ENCODE peak calls at places on chromosome 2, in nine cellular contexts. O, F, M, Q, D, Y, L, H and W are unnamed samples.

GRCh38 chr2:46230677-46231425 is 66.4 kb upstream of the EPAS1 start:
- DNase-seq in Y (no peak), H (no peak), F (no peak), O (no peak), L (no peak), Q (no peak), M (no peak), D (no peak), W (no peak)

GRCh38 chr2:112886291-112886690 is 24.7 kb upstream of the IL37 start:
- DNase-seq in L (no peak), O (no peak), M (no peak), D (no peak), F (no peak), H (no peak), Y (no peak), Q (no peak), W (no peak)

GRCh38 chr2:196481323-196481695 is 158.2 kb upstream of the CCDC150 start:
- DNase-seq in M (peak; percentile 19), D (peak; percentile 75), Q (no peak), H (no peak), Y (no peak), L (no peak), F (no peak), O (no peak), W (peak; percentile 14)

GRCh38 chr2:9250091-9250490 is 43.5 kb downstream of the ASAP2 start:
- DNase-seq in Y (no peak), H (no peak), M (peak; percentile 26), L (no peak), D (no peak), Q (no peak), F (no peak), O (peak; percentile 48), W (no peak)

GRCh38 chr2:151654891-151655290 is 79.4 kb downstream of the NEB start:
- DNase-seq in D (no peak), L (no peak), Y (no peak), Q (no peak), O (no peak), M (no peak), F (no peak), H (no peak), W (no peak)

GRCh38 chr2:171167352-171167997 is 6.8 kb upstream of the TLK1 start:
- DNase-seq in Q (no peak), Y (no peak), D (no peak), O (no peak), M (no peak), H (no peak), F (no peak), L (no peak), W (no peak)

GRCh38 chr2:5926896-5927512 is 234.8 kb downstream of the SOX11 start:
- DNase-seq in F (no peak), Y (no peak), Q (no peak), H (no peak), O (no peak), D (no peak), L (no peak), M (no peak), W (no peak)

GRCh38 chr2:5549061-5549601 is 143.1 kb upstream of the SOX11 start:
- DNase-seq in H (peak; percentile 7), O (no peak), F (no peak), D (no peak), M (no peak), Y (no peak), L (peak; percentile 75), Q (no peak), W (peak; percentile 80)

GRCh38 chr2:216596986-216597509 is 36.2 kb upstream of the IGFBP2 start:
- DNase-seq in H (peak; percentile 71), M (peak; percentile 16), O (no peak), L (no peak), F (no peak), D (no peak), Y (peak; percentile 28), Q (no peak), W (no peak)

GRCh38 chr2:202339052-202339870 is 36.9 kb upstream of the BMPR2 start:
- DNase-seq in M (peak; percentile 53), O (no peak), L (no peak), Q (no peak), Y (no peak), D (no peak), F (no peak), H (peak; percentile 78), W (peak; percentile 13)

GRCh38 chr2:224970311-224970710 is 72.0 kb downstream of the DOCK10 start:
- DNase-seq in O (no peak), F (no peak), L (no peak), Q (no peak), M (no peak), Y (no peak), D (no peak), H (no peak), W (no peak)

GRCh38 chr2:64177315-64177714 is 33.1 kb upstream of the PELI1 start:
- DNase-seq in M (no peak), L (no peak), H (no peak), O (no peak), Q (no peak), F (no peak), D (no peak), Y (no peak), W (no peak)

GRCh38 chr2:118003396-118003824 is 10.5 kb downstream of the CCDC93 start:
- DNase-seq in H (peak; percentile 79), F (no peak), M (peak; percentile 63), Y (peak; percentile 40), O (peak; percentile 76), D (peak; percentile 32), L (peak; percentile 82), Q (peak; percentile 64), W (peak; percentile 78)

GRCh38 chr2:61762292-61762691 is 91.6 kb downstream of the FAM161A start:
- DNase-seq in L (no peak), Q (no peak), H (no peak), F (no peak), O (no peak), M (no peak), Y (no peak), D (no peak), W (peak; percentile 23)

GRCh38 chr2:222239945-222240675 is 58.7 kb downstream of the PAX3 start:
- DNase-seq in Y (peak; percentile 45), H (no peak), Q (no peak), F (no peak), D (no peak), M (no peak), L (peak; percentile 76), O (no peak), W (no peak)

GRCh38 chr2:52821631-52822030 is 946.0 kb upstream of the CHAC2 start:
- DNase-seq in L (peak; percentile 14), Q (no peak), Y (no peak), H (peak; percentile 26), O (no peak), D (no peak), M (peak; percentile 9), F (no peak), W (no peak)

GRCh38 chr2:26555246-26556133 is 77.6 kb upstream of the OTOF start:
- DNase-seq in H (peak; percentile 39), L (no peak), F (no peak), Y (peak; percentile 14), O (no peak), D (no peak), M (no peak), Q (no peak), W (no peak)

GRCh38 chr2:134717706-134718094 is 1.1 kb downstream of the TMEM163 start:
- DNase-seq in D (no peak), F (no peak), M (no peak), L (peak; percentile 34), O (no peak), H (no peak), Y (peak; percentile 31), Q (no peak), W (no peak)

GRCh38 chr2:30444283-30444682 is 2.8 kb upstream of the LCLAT1 start:
- DNase-seq in L (no peak), M (no peak), H (no peak), F (no peak), D (no peak), O (no peak), Y (no peak), Q (no peak), W (no peak)

GRCh38 chr2:220341014-220341413 is 713.6 kb downstream of the SLC4A3 start:
- DNase-seq in H (no peak), D (no peak), L (no peak), O (no peak), Y (no peak), Q (no peak), F (no peak), M (no peak), W (no peak)

GRCh38 chr2:202113571-202114142 is 40.6 kb downstream of the KIAA2012 start:
- DNase-seq in M (peak; percentile 75), D (peak; percentile 67), O (no peak), Q (no peak), H (peak; percentile 30), Y (no peak), F (no peak), L (no peak), W (no peak)

GRCh38 chr2:82837588-82838304 is 1621.3 kb downstream of the SUCLG1 start:
- DNase-seq in M (peak; percentile 88), F (no peak), D (peak; percentile 46), H (no peak), L (no peak), Q (no peak), Y (no peak), O (peak; percentile 6), W (peak; percentile 90)

GRCh38 chr2:18047114-18047695 is 168.7 kb downstream of the KCNS3 start:
- DNase-seq in H (no peak), L (no peak), D (no peak), Q (no peak), M (no peak), O (no peak), Y (no peak), F (no peak), W (no peak)

GRCh38 chr2:12361506-12361905 is 355.2 kb upstream of the TRIB2 start:
- DNase-seq in L (no peak), M (no peak), Q (no peak), H (no peak), O (no peak), Y (no peak), D (no peak), F (no peak), W (no peak)

GRCh38 chr2:53512071-53512841 is 255.3 kb upstream of the CHAC2 start:
- DNase-seq in M (peak; percentile 83), D (no peak), Y (no peak), L (no peak), O (no peak), F (no peak), H (peak; percentile 27), Q (no peak), W (peak; percentile 46)

GRCh38 chr2:240447331-240447730 is 11.9 kb downstream of the GPC1 start:
- DNase-seq in O (no peak), H (no peak), F (peak; percentile 79), M (no peak), D (no peak), L (no peak), Y (no peak), Q (no peak), W (no peak)

GRCh38 chr2:98454500-98455235 is 10.0 kb downstream of the INPP4A start:
- DNase-seq in Q (peak; percentile 37), H (no peak), L (no peak), Y (no peak), D (no peak), F (no peak), M (no peak), O (no peak), W (peak; percentile 64)